ENCODE peak calls at places on chromosomes 1 and 21, in six cellular contexts. L is IMR-90, F is H1, Q is neuronal stem cell, K is H9, E is mesenchymal stem cell. I is an unnamed sample.

GRCh38 chr1:205284420-205285144 is 37.0 kb downstream of the NUAK2 start:
- DNase-seq in L (peak), F (peak), Q (peak), K (peak), E (peak), I (peak)

GRCh38 chr1:6761338-6761737 is 23.9 kb upstream of the CAMTA1 start:
- DNase-seq in L (no peak), F (no peak), Q (no peak), K (no peak), E (no peak), I (no peak)

GRCh38 chr1:191240925-191241324 is 763.3 kb upstream of the BRINP3 start:
- DNase-seq in L (peak), F (no peak), Q (no peak), K (no peak), E (no peak), I (no peak)

GRCh38 chr1:26739251-26739914 is 43.6 kb downstream of the ARID1A start:
- DNase-seq in L (no peak), F (no peak), Q (no peak), K (no peak), E (no peak), I (no peak)

GRCh38 chr1:89802036-89802435 is 18.8 kb upstream of the LRRC8D start:
- DNase-seq in L (no peak), F (no peak), Q (peak), K (no peak), E (no peak), I (no peak)

GRCh38 chr1:155226188-155226909 is 17.9 kb downstream of the MTX1 start:
- DNase-seq in L (peak), F (no peak), Q (peak), K (peak), E (peak), I (peak)

GRCh38 chr1:59199734-59200376 is 97.0 kb upstream of the FGGY start:
- DNase-seq in L (no peak), F (no peak), Q (no peak), K (no peak), E (no peak), I (no peak)

GRCh38 chr1:181134543-181135461 is 46.3 kb downstream of the IER5 start:
- DNase-seq in L (peak), F (no peak), Q (no peak), K (no peak), E (peak), I (peak)

GRCh38 chr1:98126740-98127139 is 205.9 kb upstream of the DPYD start:
- DNase-seq in L (no peak), F (no peak), Q (no peak), K (no peak), E (no peak), I (no peak)

GRCh38 chr1:33086384-33086850 is 5.5 kb downstream of the AZIN2 start:
- DNase-seq in L (peak), F (peak), Q (peak), K (peak), E (peak), I (peak)

GRCh38 chr21:25639167-25639921 is at the start of gene JAM2:
- DNase-seq in L (peak), F (peak), Q (peak), K (peak), E (peak), I (peak)

GRCh38 chr1:155125946-155126493 is 1.7 kb upstream of the EFNA1 start:
- DNase-seq in L (no peak), F (peak), Q (peak), K (peak), E (peak), I (no peak)

GRCh38 chr1:101065575-101065974 is 40.0 kb upstream of the DPH5 start:
- DNase-seq in L (no peak), F (no peak), Q (no peak), K (no peak), E (no peak), I (no peak)

GRCh38 chr1:234458352-234459027 is 20.5 kb downstream of the TARBP1 start:
- DNase-seq in L (no peak), F (no peak), Q (no peak), K (no peak), E (no peak), I (peak)

GRCh38 chr1:50975436-50975835 is 5.4 kb downstream of the CDKN2C start:
- DNase-seq in L (no peak), F (no peak), Q (no peak), K (no peak), E (no peak), I (no peak)

GRCh38 chr1:24745711-24746582 is 700 bp downstream of the CLIC4 start:
- DNase-seq in L (peak), F (no peak), Q (no peak), K (no peak), E (peak), I (peak)

GRCh38 chr1:192524223-192524622 is 51.4 kb upstream of the RGS1 start:
- DNase-seq in L (peak), F (no peak), Q (no peak), K (no peak), E (no peak), I (no peak)

GRCh38 chr1:160844447-160845232 is 18.0 kb downstream of the CD244 start:
- DNase-seq in L (no peak), F (no peak), Q (no peak), K (no peak), E (no peak), I (peak)

GRCh38 chr1:172003766-172004530 is 162.7 kb downstream of the DNM3 start:
- DNase-seq in L (peak), F (no peak), Q (no peak), K (no peak), E (peak), I (no peak)

GRCh38 chr1:240987928-240988327 is 369.1 kb downstream of the RGS7 start:
- DNase-seq in L (no peak), F (no peak), Q (no peak), K (no peak), E (peak), I (no peak)

GRCh38 chr1:226912587-226913176 is 27.4 kb upstream of the COQ8A start:
- DNase-seq in L (peak), F (peak), Q (no peak), K (peak), E (peak), I (peak)

GRCh38 chr1:219465247-219466093 is 147.4 kb downstream of the ZC3H11B start:
- DNase-seq in L (peak), F (no peak), Q (no peak), K (no peak), E (peak), I (no peak)

GRCh38 chr21:36064085-36064460 is 3.7 kb upstream of the SETD4 start:
- DNase-seq in L (no peak), F (no peak), Q (no peak), K (no peak), E (no peak), I (peak)

GRCh38 chr1:31703431-31704260 is at the start of gene COL16A1:
- DNase-seq in L (peak), F (peak), Q (no peak), K (peak), E (peak), I (no peak)

GRCh38 chr1:220885971-220886370 is 6.7 kb downstream of the HLX start:
- DNase-seq in L (no peak), F (no peak), Q (no peak), K (no peak), E (peak), I (no peak)

GRCh38 chr1:71311396-71311795 is 230.6 kb upstream of the ZRANB2 start:
- DNase-seq in L (no peak), F (no peak), Q (no peak), K (no peak), E (no peak), I (no peak)

GRCh38 chr21:43864806-43865470 is at the start of gene AGPAT3:
- DNase-seq in L (no peak), F (no peak), Q (no peak), K (no peak), E (no peak), I (no peak)

GRCh38 chr1:24362416-24362815 is 43.3 kb downstream of the GRHL3 start:
- DNase-seq in L (no peak), F (no peak), Q (no peak), K (no peak), E (no peak), I (no peak)

GRCh38 chr1:172946814-172947507 is 103.8 kb downstream of the TNFSF18 start:
- DNase-seq in L (peak), F (no peak), Q (no peak), K (no peak), E (peak), I (no peak)

GRCh38 chr1:115099693-115100050 is 10.4 kb upstream of the TSPAN2 start:
- DNase-seq in L (no peak), F (no peak), Q (no peak), K (no peak), E (no peak), I (no peak)

GRCh38 chr1:116808476-116809180 is 54.4 kb downstream of the CD2 start:
- DNase-seq in L (no peak), F (no peak), Q (no peak), K (no peak), E (no peak), I (no peak)

DNA sequence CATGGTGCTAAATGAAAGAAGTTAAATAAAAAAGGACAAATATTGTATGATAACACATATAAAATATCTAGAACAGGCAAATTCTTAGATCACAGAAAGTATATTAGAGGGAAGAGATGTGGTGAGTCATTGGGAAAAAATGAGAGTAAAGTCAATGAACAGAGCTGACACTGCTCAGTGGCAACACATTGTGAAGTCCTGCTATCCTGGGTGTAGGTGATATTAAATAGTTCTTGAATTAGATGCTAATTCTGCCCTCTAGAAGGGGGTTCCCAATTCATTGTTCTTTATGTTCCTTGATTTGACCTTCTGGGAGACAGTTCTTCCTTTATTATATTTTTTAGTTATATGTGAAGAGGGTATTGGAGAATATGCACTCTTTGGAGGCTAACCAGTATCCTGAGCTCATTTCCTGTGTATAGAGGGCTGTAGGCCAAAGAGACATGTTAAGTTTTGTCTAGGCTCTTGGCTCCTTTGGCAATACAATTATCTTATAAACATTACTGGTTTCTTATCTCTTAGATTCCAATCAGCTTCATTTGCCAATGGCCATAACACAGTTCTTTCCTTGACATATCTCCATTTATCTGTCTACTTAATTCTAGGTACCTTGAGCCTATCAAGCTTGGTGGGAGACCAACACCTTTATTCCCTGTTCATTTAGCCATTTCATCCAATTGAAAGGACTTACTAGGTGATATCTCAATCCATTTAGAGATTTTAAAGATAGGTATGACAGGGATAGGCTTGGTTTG is 6.6 kb upstream of the SLC35A3 start:
- DNase-seq in L (peak), F (no peak), Q (no peak), K (no peak), E (peak), I (no peak)
- H4K91ac ChIP-seq in L (no peak), F (no peak), Q (no peak), K (no peak), E (no peak), I (no peak)

DNA sequence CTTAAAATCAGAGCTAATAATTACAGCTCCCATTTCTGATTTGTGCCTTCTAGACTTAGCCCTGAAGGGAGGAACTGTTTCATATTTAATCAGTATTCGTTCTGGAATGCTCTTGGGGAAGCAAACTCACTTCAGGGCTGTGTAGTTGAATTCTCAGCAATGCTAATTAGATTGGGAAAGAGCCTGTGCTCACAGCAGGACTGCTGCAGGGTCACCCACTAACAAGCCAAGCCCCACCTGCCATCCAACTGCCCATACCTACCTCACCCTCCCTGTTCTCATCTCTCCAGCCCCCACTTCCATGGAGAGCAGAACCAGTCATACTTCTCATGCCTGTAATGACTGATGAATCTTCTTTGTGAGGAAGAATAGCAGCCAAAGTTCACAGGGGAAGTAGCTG is 464.2 kb downstream of the PTPRU start:
- DNase-seq in L (no peak), F (no peak), Q (no peak), K (no peak), E (no peak), I (no peak)
- H3K4me2 ChIP-seq in L (no peak), F (no peak), Q (no peak), K (no peak), E (no peak), I (no peak)

GRCh38 chr21:33403128-33403785 is at the start of gene IFNGR2:
- DNase-seq in L (no peak), F (peak), Q (peak), K (no peak), E (peak), I (no peak)

GRCh38 chr21:33401617-33401967 is 1.6 kb upstream of the IFNGR2 start:
- DNase-seq in L (no peak), F (no peak), Q (no peak), K (no peak), E (peak), I (peak)

GRCh38 chr21:33403786-33404571 is 766 bp downstream of the IFNGR2 start:
- DNase-seq in L (peak), F (peak), Q (peak), K (peak), E (peak), I (peak)

GRCh38 chr21:33399821-33400220 is 3.4 kb upstream of the IFNGR2 start:
- DNase-seq in L (no peak), F (no peak), Q (no peak), K (no peak), E (no peak), I (peak)

DNA sequence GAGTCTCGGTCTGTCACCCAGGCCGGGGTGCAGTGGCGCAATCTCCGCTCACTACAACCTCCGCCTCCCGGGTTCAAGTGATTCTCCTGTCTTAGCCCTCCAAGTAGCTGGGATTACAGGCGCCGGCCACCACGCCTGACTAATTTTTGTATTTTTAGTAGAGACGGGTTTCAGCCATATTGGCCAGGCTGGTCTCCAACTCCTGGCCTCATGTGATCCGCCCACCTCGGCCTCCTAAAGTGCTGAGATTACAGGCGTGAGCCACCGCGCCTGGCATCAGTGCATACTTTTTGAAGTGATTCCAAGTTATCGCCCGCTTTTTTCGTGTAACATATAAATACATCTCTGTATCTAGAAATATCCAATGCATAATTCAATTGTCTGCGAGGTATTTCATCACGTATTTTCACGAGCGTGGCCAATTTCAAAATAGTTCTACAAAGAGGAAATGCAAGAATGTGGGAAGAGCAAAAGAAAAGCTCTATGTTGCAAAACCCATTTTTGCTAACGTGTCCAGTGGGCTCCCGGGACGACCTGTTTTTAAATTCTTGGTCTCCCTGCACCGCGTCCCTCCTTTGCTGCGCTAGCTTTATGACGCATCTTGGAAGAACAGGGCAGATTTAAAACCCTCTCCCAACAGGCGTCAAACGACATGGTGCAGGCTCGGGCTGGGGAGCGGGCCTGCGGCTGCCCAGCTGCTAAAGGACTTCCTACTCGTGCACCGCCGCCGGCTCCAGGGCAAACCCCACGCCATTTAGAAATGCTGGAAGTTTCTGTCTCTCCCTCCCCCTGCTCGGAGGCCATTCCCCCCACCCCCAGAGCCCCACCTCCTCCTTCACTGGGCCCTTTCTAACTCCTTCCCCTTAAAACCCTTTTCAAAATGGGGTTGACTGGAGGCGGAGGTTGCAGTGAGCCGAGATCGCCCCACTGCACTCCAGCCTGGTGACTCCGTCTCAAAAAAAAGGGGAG is 918 bp upstream of the IFNGR2 start:
- DNase-seq in L (peak), F (peak), Q (peak), K (peak), E (peak), I (peak)
- H4K8ac ChIP-seq in L (peak), F (peak), Q (no peak), K (no peak), E (peak), I (peak)

DNA sequence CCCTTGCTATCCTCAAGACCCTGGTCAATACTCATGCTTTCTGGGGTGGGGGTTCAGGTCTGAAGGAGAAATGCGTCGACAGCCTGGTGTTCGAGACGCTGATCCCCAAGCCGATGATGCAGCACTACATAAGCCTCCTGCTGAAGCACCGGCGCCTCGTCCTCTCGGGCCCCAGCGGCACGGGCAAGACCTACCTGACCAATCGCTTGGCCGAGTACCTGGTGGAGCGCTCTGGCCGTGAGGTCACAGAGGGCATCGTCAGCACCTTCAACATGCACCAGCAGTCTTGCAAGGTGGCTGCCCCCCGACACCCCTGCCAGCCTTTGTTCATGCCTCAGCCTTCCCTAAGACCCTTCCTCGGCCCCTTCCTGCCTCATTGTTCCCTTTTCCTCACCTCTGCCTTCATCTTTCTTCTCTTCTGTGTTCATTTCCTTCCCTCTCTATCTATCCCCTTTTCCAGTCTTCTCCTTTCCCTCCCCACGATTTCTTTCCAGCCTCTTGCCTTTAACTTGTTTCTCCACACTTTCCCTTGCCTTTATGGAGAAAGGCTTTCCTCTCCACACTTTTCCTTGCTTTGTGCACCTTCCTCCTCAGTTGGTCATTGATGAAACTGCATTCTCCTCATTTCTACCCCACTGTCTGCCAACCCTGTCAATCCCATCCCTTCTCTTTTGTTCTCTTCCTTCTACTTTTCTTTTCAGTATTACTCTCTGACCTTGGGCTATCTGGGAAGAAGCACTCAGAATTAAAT is 18.3 kb upstream of the IPO9 start:
- DNase-seq in L (no peak), F (no peak), Q (no peak), K (no peak), E (no peak), I (no peak)
- H4K91ac ChIP-seq in L (no peak), F (no peak), Q (no peak), K (no peak), E (no peak), I (no peak)

DNA sequence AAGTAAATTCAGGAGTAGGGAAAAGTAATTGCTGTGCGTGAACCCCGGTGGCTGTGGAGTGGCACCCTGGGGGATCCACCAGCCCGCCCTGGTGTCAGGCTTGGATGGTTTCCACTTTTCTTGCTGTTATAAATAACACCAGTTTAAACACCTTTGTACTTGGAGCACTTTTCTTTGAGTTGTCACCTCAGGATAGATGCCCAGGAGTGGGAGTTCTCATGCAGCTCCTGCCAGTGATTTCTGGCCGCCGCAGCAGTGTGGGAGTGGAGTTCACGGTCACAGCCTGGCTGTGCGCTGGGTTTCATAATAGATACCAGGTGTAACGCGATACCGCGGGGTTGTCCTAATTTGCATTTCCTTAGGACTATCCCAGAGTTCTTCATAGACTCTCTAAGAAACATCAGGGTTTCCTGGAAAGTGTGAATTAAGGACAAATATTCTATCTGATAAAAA is 12.8 kb upstream of the TMEM200B start:
- DNase-seq in L (peak), F (no peak), Q (no peak), K (no peak), E (no peak), I (peak)
- H3K4me2 ChIP-seq in L (no peak), F (no peak), Q (no peak), K (no peak), E (peak), I (no peak)

GRCh38 chr1:64748222-64748621 is 3.3 kb downstream of the RAVER2 start:
- DNase-seq in L (no peak), F (no peak), Q (no peak), K (no peak), E (no peak), I (no peak)
- H4K8ac ChIP-seq in L (no peak), F (no peak), Q (no peak), K (no peak), E (no peak), I (no peak)